ENCODE peak calls at places on chromosomes 2 and 18, in six cellular contexts. P is thoracic aorta, S is tibial artery, Z is keratinocyte, C is right lobe of liver, V is lung. R is an unnamed sample.

GRCh38 chr18:58101291-58101706 is 57.3 kb downstream of the NEDD4L start:
- DNase-seq in P (no peak), Z (no peak), V (no peak), C (no peak), S (no peak), R (no peak)

GRCh38 chr2:180670302-180671003 is 310.0 kb upstream of the UBE2E3 start:
- DNase-seq in P (no peak), C (no peak), S (no peak), V (no peak), Z (no peak), R (no peak)

GRCh38 chr2:37378411-37378810 is 34.0 kb downstream of the QPCT start:
- DNase-seq in S (no peak), C (no peak), Z (peak), V (no peak), P (no peak), R (no peak)

GRCh38 chr2:16664052-16664731 is 1.4 kb downstream of the CYRIA start:
- DNase-seq in V (peak), S (peak), P (no peak), Z (no peak), C (peak), R (peak)

GRCh38 chr2:68857855-68858456 is 13.2 kb downstream of the BMP10 start:
- DNase-seq in P (no peak), V (no peak), Z (no peak), C (no peak), S (no peak), R (no peak)

GRCh38 chr2:25960396-25960795 is 21.9 kb downstream of the KIF3C start:
- DNase-seq in C (no peak), Z (no peak), S (no peak), V (no peak), P (no peak), R (no peak)

GRCh38 chr2:69915050-69915945 is at the start of gene MXD1:
- DNase-seq in V (no peak), P (no peak), Z (no peak), S (no peak), C (peak), R (no peak)

GRCh38 chr18:44725300-44726096 is 44.8 kb downstream of the SETBP1 start:
- DNase-seq in V (no peak), P (no peak), C (no peak), S (peak), Z (no peak), R (no peak)

GRCh38 chr18:49640741-49641140 is 78.9 kb downstream of the LIPG start:
- DNase-seq in C (no peak), Z (no peak), V (no peak), P (no peak), S (no peak), R (no peak)

GRCh38 chr18:57698571-57699276 is 77.1 kb upstream of the NARS1 start:
- DNase-seq in C (no peak), V (no peak), S (no peak), P (no peak), Z (no peak), R (no peak)

GRCh38 chr2:235769046-235769445 is 275.2 kb downstream of the AGAP1 start:
- DNase-seq in Z (no peak), S (no peak), C (no peak), V (no peak), P (no peak), R (no peak)

GRCh38 chr2:200590090-200590489 is 4.3 kb downstream of the AOX1 start:
- DNase-seq in S (peak), Z (no peak), P (no peak), V (peak), C (peak), R (no peak)

GRCh38 chr18:34999734-35000397 is 41.3 kb upstream of the MAPRE2 start:
- DNase-seq in C (no peak), V (no peak), P (no peak), Z (no peak), S (no peak), R (no peak)

GRCh38 chr18:28541276-28541930 is 364.5 kb upstream of the CDH2 start:
- DNase-seq in C (no peak), Z (no peak), P (no peak), V (no peak), S (no peak), R (no peak)

GRCh38 chr2:239832995-239833727 is 192.0 kb downstream of the NDUFA10 start:
- DNase-seq in V (peak), S (no peak), Z (no peak), C (no peak), P (no peak), R (peak)

GRCh38 chr2:4673025-4673489 is 969.7 kb downstream of the DCDC2C start:
- DNase-seq in Z (no peak), P (no peak), V (no peak), S (no peak), C (no peak), R (no peak)

GRCh38 chr2:65537651-65538385 is 105.4 kb upstream of the SPRED2 start:
- DNase-seq in V (no peak), Z (no peak), C (no peak), S (no peak), P (no peak), R (no peak)

GRCh38 chr2:26595146-26595545 is 46.0 kb downstream of the CIB4 start:
- DNase-seq in V (no peak), S (no peak), C (peak), P (no peak), Z (no peak), R (peak)

GRCh38 chr18:53682796-53683195 is 541.7 kb downstream of the MBD2 start:
- DNase-seq in P (no peak), C (no peak), V (no peak), Z (no peak), S (no peak), R (no peak)

GRCh38 chr2:28327963-28328922 is 64.4 kb upstream of the FOSL2 start:
- DNase-seq in P (no peak), S (no peak), C (no peak), Z (no peak), V (no peak), R (peak)

GRCh38 chr2:69946351-69947077 is 14.9 kb downstream of the ASPRV1 start:
- DNase-seq in P (no peak), V (no peak), C (no peak), Z (no peak), S (no peak), R (no peak)

GRCh38 chr2:126325202-126325601 is 330.8 kb upstream of the GYPC start:
- DNase-seq in S (no peak), V (no peak), Z (no peak), P (no peak), C (no peak), R (no peak)

GRCh38 chr2:236146436-236146835 is 21.8 kb downstream of the GBX2 start:
- DNase-seq in Z (no peak), S (no peak), C (no peak), P (no peak), V (no peak), R (no peak)

GRCh38 chr2:10981941-10982381 is 70.2 kb downstream of the KCNF1 start:
- DNase-seq in V (no peak), P (no peak), Z (no peak), C (peak), S (no peak), R (no peak)

GRCh38 chr18:30623401-30624065 is 419.0 kb downstream of the DSC3 start:
- DNase-seq in C (no peak), V (no peak), P (no peak), S (no peak), Z (no peak), R (no peak)

GRCh38 chr2:173434729-173435345 is 80.2 kb downstream of the CDCA7 start:
- DNase-seq in P (no peak), Z (no peak), S (no peak), C (no peak), V (no peak), R (no peak)

GRCh38 chr2:3302751-3303582 is 74.7 kb downstream of the EIPR1 start:
- DNase-seq in V (no peak), S (no peak), C (peak), Z (no peak), P (no peak), R (no peak)

GRCh38 chr2:234136461-234136860 is 86.0 kb downstream of the SPP2 start:
- DNase-seq in V (no peak), Z (no peak), P (no peak), C (no peak), S (no peak), R (no peak)

GRCh38 chr2:24359129-24359528 is 1.2 kb downstream of the ITSN2 start:
- DNase-seq in P (no peak), C (no peak), V (no peak), Z (no peak), S (no peak), R (no peak)

GRCh38 chr18:2515908-2516625 is 55.2 kb downstream of the METTL4 start:
- DNase-seq in C (no peak), Z (peak), S (no peak), V (no peak), P (peak), R (no peak)

GRCh38 chr18:35732652-35733051 is 151.1 kb downstream of the GALNT1 start:
- DNase-seq in C (no peak), S (no peak), Z (no peak), V (no peak), P (no peak), R (no peak)

GRCh38 chr2:235044501-235045271 is 92.9 kb downstream of the SH3BP4 start:
- DNase-seq in S (no peak), P (no peak), C (peak), Z (no peak), V (no peak), R (peak)

GRCh38 chr18:45617284-45617683 is 2.0 kb downstream of the SLC14A2 start:
- DNase-seq in Z (peak), C (no peak), V (peak), S (peak), P (peak), R (peak)

GRCh38 chr2:33782395-33783239 is 183.5 kb upstream of the FAM98A start:
- DNase-seq in S (no peak), Z (no peak), V (no peak), C (no peak), P (no peak), R (no peak)

GRCh38 chr2:203623104-203623503 is 83.3 kb upstream of the CD28 start:
- DNase-seq in Z (no peak), V (no peak), P (no peak), C (no peak), S (no peak), R (no peak)

GRCh38 chr18:12059334-12060181 is 34.1 kb upstream of the ANKRD62 start:
- DNase-seq in P (no peak), S (no peak), V (no peak), C (no peak), Z (no peak), R (no peak)

GRCh38 chr18:26190506-26190905 is 35.7 kb upstream of the TAF4B start:
- DNase-seq in C (no peak), P (no peak), S (no peak), V (no peak), Z (no peak), R (no peak)

GRCh38 chr18:26181343-26181826 is 44.9 kb upstream of the TAF4B start:
- DNase-seq in P (no peak), C (no peak), V (no peak), Z (no peak), S (no peak), R (no peak)

DNA sequence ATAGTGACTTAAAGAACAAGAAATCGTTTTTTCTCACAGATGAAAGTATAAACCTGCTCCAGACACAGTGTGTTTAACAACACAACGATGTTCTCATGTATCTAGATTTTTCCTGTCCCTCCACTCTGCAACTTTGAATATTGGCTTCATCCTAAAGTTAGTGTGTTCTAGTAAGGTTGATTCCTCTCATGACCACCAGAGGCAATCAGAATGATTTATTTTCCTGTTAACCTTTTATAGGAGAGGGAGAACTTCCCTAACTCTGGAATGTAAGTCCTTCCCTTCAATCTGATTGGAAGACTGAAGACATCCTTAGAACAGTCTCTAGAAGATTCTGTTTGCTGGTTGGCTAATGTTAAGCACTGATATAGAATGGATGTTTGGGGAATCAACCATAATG is 41.0 kb upstream of the TAF4B start:
- DNase-seq in V (no peak), P (no peak), C (no peak), Z (no peak), S (no peak), R (no peak)
- TF ChIP-seq CTCF in V (no peak), P (no peak), C (peak), Z (no peak), S (no peak), R (no peak)

GRCh38 chr2:7490672-7491071 is 573.5 kb downstream of the RNF144A start:
- DNase-seq in Z (no peak), V (no peak), S (no peak), P (no peak), C (no peak), R (no peak)
- H3K27ac ChIP-seq in Z (no peak), V (no peak), S (no peak), P (no peak), C (no peak), R (no peak)

GRCh38 chr2:85269959-85270358 is 57.8 kb downstream of the TGOLN2 start:
- DNase-seq in V (no peak), Z (no peak), S (no peak), P (no peak), C (peak), R (no peak)
- H3K4me3 ChIP-seq in V (no peak), Z (no peak), S (no peak), P (no peak), C (no peak), R (no peak)

GRCh38 chr2:177263451-177264208 is 897 bp downstream of the NFE2L2 start:
- DNase-seq in S (peak), P (peak), C (peak), V (peak), Z (no peak), R (peak)

GRCh38 chr2:177265386-177265690 is 811 bp upstream of the NFE2L2 start:
- DNase-seq in Z (no peak), C (no peak), S (peak), V (no peak), P (no peak), R (no peak)

GRCh38 chr2:177264209-177264538 is 353 bp downstream of the NFE2L2 start:
- DNase-seq in V (peak), P (no peak), S (no peak), Z (no peak), C (no peak), R (no peak)

GRCh38 chr2:177265834-177266817 is 1.6 kb upstream of the NFE2L2 start:
- DNase-seq in S (no peak), C (no peak), P (no peak), V (no peak), Z (no peak), R (no peak)

DNA sequence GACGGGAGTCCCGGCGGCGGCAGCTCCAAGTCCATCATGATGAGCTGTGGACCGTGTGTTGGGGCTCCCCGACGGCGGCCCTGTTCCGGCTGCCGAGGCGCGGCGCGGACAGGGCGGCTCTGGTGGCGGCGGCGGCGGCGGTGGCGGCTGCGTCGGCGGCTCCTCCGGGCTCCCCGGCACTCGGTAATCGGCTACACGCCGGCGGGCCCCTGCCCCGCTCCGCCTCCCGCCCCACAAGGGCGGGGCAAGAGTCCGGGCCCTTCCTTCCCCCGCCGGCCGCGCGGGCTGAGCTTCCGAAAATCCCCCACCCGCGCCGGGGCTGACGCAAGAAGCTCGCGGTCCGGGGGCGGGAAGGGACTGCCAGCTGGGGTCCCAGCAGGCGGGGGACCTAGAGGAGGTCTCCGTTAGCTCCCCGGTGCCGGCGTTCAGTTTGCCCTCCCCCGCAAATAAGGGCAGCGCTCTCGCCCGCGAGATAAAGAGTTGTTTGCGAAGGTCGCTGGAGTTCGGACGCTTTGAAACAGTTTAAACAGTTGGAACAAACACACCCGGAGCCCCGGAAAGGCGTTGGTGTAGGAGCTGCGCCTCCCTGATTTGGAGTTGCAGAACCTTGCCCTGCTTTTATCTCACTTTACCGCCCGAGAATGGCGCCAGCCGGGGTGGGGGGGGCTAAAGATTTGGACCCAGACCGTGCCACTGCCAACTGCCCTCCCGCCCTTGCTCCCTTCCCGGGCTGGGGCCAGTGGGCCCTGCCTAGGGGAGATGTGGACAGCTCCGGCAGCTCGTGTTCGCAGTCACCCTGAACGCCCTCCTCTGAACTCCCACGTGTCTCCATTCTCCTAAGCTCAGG is at the start of gene NFE2L2:
- DNase-seq in S (peak), V (peak), Z (no peak), C (peak), P (peak), R (peak)
- TF ChIP-seq CTCF in S (no peak), V (no peak), Z (no peak), C (no peak), P (no peak), R (no peak)

GRCh38 chr2:176784633-176785193 is 427.9 kb upstream of the HNRNPA3 start:
- DNase-seq in Z (no peak), S (no peak), V (no peak), P (no peak), C (no peak), R (no peak)

GRCh38 chr2:176779917-176780316 is 432.7 kb upstream of the HNRNPA3 start:
- DNase-seq in C (no peak), V (no peak), S (no peak), P (no peak), Z (no peak), R (no peak)

DNA sequence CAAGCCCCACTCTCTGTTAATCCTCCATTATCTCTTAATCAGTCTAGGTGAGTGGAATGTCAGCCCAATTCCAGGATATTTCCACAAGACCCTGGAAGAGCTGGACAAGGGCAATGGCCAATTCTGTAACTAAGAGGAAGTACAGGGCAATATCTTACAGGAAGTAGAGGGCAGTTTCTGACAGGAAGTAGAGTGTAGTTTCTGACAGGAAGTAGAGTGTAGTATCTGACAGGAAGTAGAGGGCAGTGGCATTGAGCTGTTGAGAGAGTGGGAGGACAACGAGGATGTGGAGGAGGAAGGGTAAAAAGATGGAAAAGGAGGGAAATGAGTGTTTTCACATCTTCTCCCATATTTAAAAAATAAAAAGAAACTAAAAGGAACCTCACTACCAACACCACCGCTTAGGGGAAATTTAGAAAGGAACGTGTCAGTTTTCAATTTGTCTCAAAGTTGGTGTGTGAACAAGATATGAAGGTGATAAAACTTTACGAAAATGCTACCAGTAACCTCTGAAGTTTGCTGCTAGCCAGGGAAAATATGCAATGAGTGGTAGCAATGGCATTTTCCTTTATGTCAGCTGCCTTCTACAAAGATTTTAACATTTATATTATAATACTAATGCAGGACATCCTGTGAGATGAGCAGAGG is 430.9 kb upstream of the HNRNPA3 start:
- DNase-seq in V (no peak), C (no peak), Z (no peak), S (no peak), P (no peak), R (no peak)
- H3K27ac ChIP-seq in V (no peak), C (no peak), Z (no peak), S (no peak), P (no peak), R (no peak)

DNA sequence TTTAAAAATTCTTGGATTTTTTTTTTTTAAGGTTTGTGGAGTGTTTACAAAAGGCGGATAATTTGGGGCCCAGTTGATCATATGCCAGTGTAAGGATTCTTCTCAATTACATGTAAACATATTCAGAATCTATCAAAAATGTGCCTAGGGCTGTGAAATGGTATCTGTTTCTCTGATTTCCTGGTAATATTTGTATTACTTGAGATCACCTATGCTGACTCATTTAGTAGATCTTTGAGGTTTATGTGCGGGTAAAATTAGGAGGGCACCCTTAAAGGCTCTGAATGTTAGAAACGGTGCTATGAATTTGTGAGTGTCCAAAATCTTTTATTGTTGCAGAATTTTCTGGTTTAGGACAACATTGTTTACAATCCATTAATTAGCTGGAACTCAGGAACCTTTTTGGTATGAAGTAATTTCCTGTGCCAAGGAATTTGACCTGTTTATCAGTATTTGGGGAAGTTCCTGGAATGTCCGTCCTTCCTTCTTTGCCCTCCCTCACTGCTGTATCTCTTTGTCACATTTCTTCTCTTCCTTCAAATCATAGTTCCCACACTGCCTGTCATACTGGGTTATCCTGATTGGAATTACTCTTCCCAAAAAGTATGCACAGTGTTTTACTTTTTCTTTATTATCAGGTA is 130.5 kb downstream of the TANC1 start:
- DNase-seq in V (no peak), C (no peak), Z (no peak), S (no peak), P (no peak), R (no peak)
- H3K4me3 ChIP-seq in V (no peak), C (no peak), Z (no peak), S (no peak), P (no peak), R (no peak)

DNA sequence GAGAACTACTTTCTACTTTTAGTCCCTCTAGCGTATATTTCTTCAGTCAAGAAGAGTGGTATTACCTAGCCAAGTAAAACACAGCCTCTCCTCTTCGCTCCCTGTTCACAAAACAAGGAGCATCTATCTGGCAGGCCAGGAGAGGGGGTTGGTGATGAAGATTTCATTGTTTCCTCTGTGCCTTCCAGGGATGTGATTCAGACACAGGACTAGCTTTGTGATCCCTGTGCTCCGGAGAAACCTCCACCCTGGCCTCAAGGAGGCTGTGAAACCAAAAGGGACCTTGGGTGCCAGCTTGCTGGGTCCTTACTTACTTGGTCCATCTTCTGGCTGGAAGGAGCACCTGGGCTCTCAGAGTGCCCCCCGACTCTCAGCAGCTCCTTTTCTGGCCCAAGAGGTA is 5.7 kb downstream of the RHOB start:
- DNase-seq in S (peak), Z (no peak), C (peak), P (no peak), V (no peak), R (peak)
- TF ChIP-seq CTCF in S (peak), Z (peak), C (no peak), P (no peak), V (no peak), R (no peak)